ENCODE peak calls at places on chromosomes 6 and 20, in eight cellular contexts. U is cardiac fibroblast, I is mammary epithelial cell, Z is NB4, N is lower leg skin, V is fibroblast of the aortic adventitia, R is lower lobe of right lung, M is astrocyte of the spinal cord. X is an unnamed sample.
A peak's percentile ranks its signal among the peaks of the same experiment; 100 is the strongest.

GRCh38 chr6:32980488-32981038 is 12.2 kb downstream of the BRD2 start:
- DNase-seq in I (no peak), R (no peak), V (no peak), Z (peak; percentile 27), U (no peak), N (no peak), M (no peak), X (no peak)

GRCh38 chr6:167558213-167558869 is 233.5 kb downstream of the TTLL2 start:
- DNase-seq in R (no peak), V (no peak), Z (no peak), I (no peak), M (peak; percentile 37), N (peak; percentile 10), U (no peak), X (no peak)

GRCh38 chr20:12434672-12435071 is 517.0 kb downstream of the BTBD3 start:
- DNase-seq in Z (no peak), U (no peak), M (no peak), R (no peak), V (no peak), I (no peak), N (no peak), X (no peak)

GRCh38 chr20:46552460-46553420 is 2.3 kb upstream of the OCSTAMP start:
- DNase-seq in M (no peak), R (no peak), Z (peak; percentile 94), I (no peak), U (no peak), N (no peak), V (no peak), X (no peak)

GRCh38 chr20:41150664-41151063 is 13.3 kb downstream of the PLCG1 start:
- DNase-seq in V (no peak), N (no peak), M (no peak), Z (peak; percentile 39), I (no peak), U (peak; percentile 23), R (peak; percentile 11), X (no peak)

GRCh38 chr6:17831135-17831534 is 124.4 kb upstream of the NUP153 start:
- DNase-seq in U (peak; percentile 94), V (peak; percentile 86), R (no peak), N (peak; percentile 44), M (peak; percentile 86), Z (no peak), I (peak; percentile 35), X (no peak)

GRCh38 chr6:27894839-27895762 is 17.1 kb downstream of the OR2B2 start:
- DNase-seq in R (no peak), I (peak; percentile 67), V (peak; percentile 91), M (peak; percentile 89), N (peak; percentile 60), Z (peak; percentile 94), U (peak; percentile 93), X (no peak)

GRCh38 chr20:50380697-50381040 is 129.5 kb upstream of the PTPN1 start:
- DNase-seq in Z (no peak), I (peak; percentile 28), R (no peak), V (peak; percentile 65), N (no peak), M (peak; percentile 26), U (peak; percentile 54), X (no peak)

GRCh38 chr6:145749632-145750031 is 14.3 kb upstream of the EPM2A start:
- DNase-seq in U (peak; percentile 86), M (peak; percentile 85), R (no peak), V (peak; percentile 76), N (no peak), I (peak; percentile 64), Z (peak; percentile 48), X (peak; percentile 63)

GRCh38 chr6:37972994-37973757 is 153.6 kb downstream of the ZFAND3 start:
- DNase-seq in I (no peak), U (no peak), V (peak; percentile 58), R (no peak), M (peak; percentile 27), N (no peak), Z (no peak), X (no peak)

GRCh38 chr6:35640017-35640664 is 48.6 kb downstream of the FKBP5 start:
- DNase-seq in V (no peak), U (peak; percentile 49), M (no peak), Z (no peak), I (peak; percentile 65), R (no peak), N (no peak), X (no peak)

GRCh38 chr20:38628580-38629470 is 27.2 kb downstream of the ARHGAP40 start:
- DNase-seq in I (no peak), U (no peak), V (no peak), R (no peak), M (no peak), N (no peak), Z (no peak), X (no peak)

GRCh38 chr6:110067837-110068591 is 89.9 kb downstream of the GPR6 start:
- DNase-seq in Z (no peak), I (peak; percentile 15), M (peak; percentile 9), R (no peak), N (no peak), V (no peak), U (no peak), X (no peak)

GRCh38 chr6:168007592-168008338 is 10.3 kb downstream of the KIF25 start:
- DNase-seq in N (peak; percentile 57), V (peak; percentile 99), R (peak; percentile 51), U (peak; percentile 100), Z (peak; percentile 73), M (peak; percentile 99), I (peak; percentile 98), X (peak; percentile 98)

GRCh38 chr6:133945158-133945557 is 7.9 kb upstream of the TBPL1 start:
- DNase-seq in R (peak; percentile 17), I (no peak), Z (peak; percentile 9), N (no peak), U (peak; percentile 13), M (no peak), V (no peak), X (no peak)

GRCh38 chr6:34876451-34876850 is 11.4 kb downstream of the TAF11 start:
- DNase-seq in Z (no peak), U (no peak), I (no peak), M (no peak), V (no peak), R (no peak), N (no peak), X (no peak)

GRCh38 chr6:158863646-158864045 is 44.5 kb upstream of the EZR start:
- DNase-seq in R (no peak), I (no peak), Z (no peak), V (peak; percentile 33), N (no peak), M (peak; percentile 26), U (peak; percentile 23), X (no peak)

GRCh38 chr6:158869010-158869603 is 49.9 kb upstream of the EZR start:
- DNase-seq in M (no peak), U (no peak), R (no peak), V (no peak), I (no peak), N (no peak), Z (no peak), X (no peak)

GRCh38 chr6:158868122-158868480 is 48.9 kb upstream of the EZR start:
- DNase-seq in M (no peak), U (no peak), Z (no peak), V (no peak), N (no peak), R (no peak), I (no peak), X (no peak)

GRCh38 chr6:158867381-158868121 is 48.4 kb upstream of the EZR start:
- DNase-seq in U (no peak), N (no peak), V (no peak), Z (no peak), I (peak; percentile 75), R (no peak), M (no peak), X (no peak)

DNA sequence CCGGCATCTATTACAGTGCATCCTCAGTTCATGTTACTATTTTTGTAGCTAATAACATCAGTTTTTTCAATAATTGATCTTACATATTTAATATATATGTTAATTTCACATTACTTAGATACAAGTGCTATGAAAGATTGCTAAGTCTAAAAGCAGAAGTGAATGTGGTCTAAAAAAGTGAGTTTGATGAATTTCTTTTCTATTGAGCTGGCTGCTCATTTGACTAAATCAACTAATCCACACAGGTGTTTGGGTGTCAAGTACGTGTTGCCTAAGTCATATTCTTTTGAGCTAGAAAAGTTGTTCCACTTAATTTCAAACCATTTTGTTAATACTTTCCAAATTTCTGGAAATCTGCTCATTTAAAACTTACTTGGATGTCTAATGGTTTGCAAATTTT is 46.6 kb upstream of the EZR start:
- DNase-seq in Z (no peak), I (no peak), U (no peak), V (no peak), N (no peak), R (no peak), M (no peak), X (no peak)
- H3K4me3 ChIP-seq in Z (no peak overlapping the region), I (no peak overlapping the region), U (no peak overlapping the region), V (no peak overlapping the region), N (no peak overlapping the region), R (no peak overlapping the region), M (no peak overlapping the region), X (no peak overlapping the region)

GRCh38 chr6:98764378-98764911 is 69.9 kb upstream of the POU3F2 start:
- DNase-seq in Z (no peak), V (peak; percentile 4), R (no peak), U (peak; percentile 3), N (no peak), I (no peak), M (peak; percentile 28), X (no peak)

GRCh38 chr6:98759459-98759858 is 74.9 kb upstream of the POU3F2 start:
- DNase-seq in U (no peak), M (no peak), Z (no peak), I (no peak), V (no peak), R (no peak), N (no peak), X (no peak)
- TF ChIP-seq CTCF in U (no peak), M (no peak), Z (no peak), I (no peak), V (no peak), R (no peak), N (no peak), X (no peak)

DNA sequence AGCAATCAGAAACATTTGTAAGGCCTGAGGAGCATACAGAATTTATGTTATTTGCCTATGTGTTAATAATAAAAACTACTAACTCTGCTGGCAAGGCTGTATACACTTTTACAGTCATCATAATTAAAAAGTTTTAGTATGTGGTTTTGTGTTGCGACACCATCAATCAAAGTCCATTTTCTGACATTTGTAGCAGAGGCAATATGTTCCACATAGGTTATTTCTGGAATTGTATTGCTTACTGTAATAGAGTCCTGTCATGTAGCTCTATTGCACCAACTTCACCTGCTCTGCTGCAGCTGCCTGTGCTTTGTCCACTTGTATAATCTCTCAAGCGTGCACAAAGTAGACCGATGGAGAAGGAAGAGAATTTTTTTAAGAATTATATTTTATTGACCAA is 501.8 kb downstream of the HACE1 start:
- DNase-seq in N (no peak), Z (no peak), R (no peak), M (no peak), I (no peak), V (no peak), U (no peak), X (no peak)
- H3K4me3 ChIP-seq in N (no peak overlapping the region), Z (no peak overlapping the region), R (no peak overlapping the region), M (no peak overlapping the region), I (no peak overlapping the region), V (no peak overlapping the region), U (no peak overlapping the region), X (no peak overlapping the region)

DNA sequence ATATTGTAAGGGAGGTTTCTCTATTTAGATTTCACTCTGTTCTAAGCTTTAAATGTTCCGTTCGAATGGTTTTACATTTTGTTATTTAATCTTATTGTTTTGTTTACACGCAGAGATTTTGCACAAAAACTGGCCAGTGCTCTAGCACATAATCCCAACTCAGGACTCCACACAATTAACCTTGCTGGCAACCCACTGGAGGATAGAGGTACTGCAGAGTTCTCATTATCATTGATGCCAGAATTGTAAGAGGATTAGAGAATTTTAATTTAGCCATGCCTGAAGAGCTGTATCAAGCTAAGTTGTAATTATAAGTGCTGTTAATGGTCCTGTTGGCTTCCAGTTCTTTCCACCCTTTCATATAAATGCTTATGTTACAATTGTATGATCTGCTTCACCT is 179.7 kb upstream of the SCGN start:
- DNase-seq in Z (no peak), N (no peak), V (no peak), U (no peak), R (no peak), I (no peak), M (no peak), X (no peak)
- TF ChIP-seq CTCF in Z (peak; percentile 2), N (no peak), V (peak; percentile 30), U (peak; percentile 10), R (no peak), I (peak; percentile 25), M (no peak), X (no peak)

X was measured in AG04449.